ENCODE peak calls at places on chromosomes 13 and 19, in four cellular contexts. M, U, D and I are unnamed samples.

GRCh38 chr19:8337728-8338127 is 5.3 kb downstream of the KANK3 start:
- DNase-seq in D (no peak), M (no peak), U (no peak), I (no peak)

GRCh38 chr13:34265016-34265692 is 447.2 kb downstream of the RFC3 start:
- DNase-seq in U (no peak), M (no peak), D (no peak), I (no peak)

GRCh38 chr13:80664930-80665329 is 324.0 kb upstream of the SPRY2 start:
- DNase-seq in U (no peak), D (no peak), M (no peak), I (no peak)

GRCh38 chr13:112651750-112652511 is 37.9 kb upstream of the ATP11A start:
- DNase-seq in D (no peak), M (no peak), U (no peak), I (no peak)

GRCh38 chr13:34364633-34365032 is 546.7 kb downstream of the RFC3 start:
- DNase-seq in D (peak), U (no peak), M (peak), I (no peak)

GRCh38 chr13:26813626-26814348 is 53.2 kb upstream of the GPR12 start:
- DNase-seq in M (no peak), U (no peak), D (no peak), I (peak)

GRCh38 chr13:34698953-34699352 is 243.1 kb upstream of the NBEA start:
- DNase-seq in U (no peak), M (no peak), D (peak), I (no peak)

GRCh38 chr19:7410946-7411345 is 62.2 kb downstream of the ARHGEF18 start:
- DNase-seq in U (no peak), D (no peak), M (no peak), I (no peak)

GRCh38 chr19:21568816-21569496 is 63.6 kb downstream of the ZNF429 start:
- DNase-seq in U (no peak), D (peak), M (peak), I (peak)

GRCh38 chr13:51950722-51951121 is 60.5 kb downstream of the ATP7B start:
- DNase-seq in U (no peak), M (no peak), D (no peak), I (no peak)

GRCh38 chr19:30690935-30691505 is 318.8 kb downstream of the ZNF536 start:
- DNase-seq in D (no peak), M (no peak), U (no peak), I (no peak)

GRCh38 chr19:919157-920050 is 2.3 kb downstream of the KISS1R start:
- DNase-seq in U (no peak), M (no peak), D (no peak), I (no peak)

GRCh38 chr13:37446503-37446902 is 152.1 kb downstream of the POSTN start:
- DNase-seq in M (peak), D (peak), U (peak), I (no peak)

GRCh38 chr13:26377038-26377437 is 123.1 kb downstream of the CDK8 start:
- DNase-seq in D (peak), M (peak), U (no peak), I (no peak)

GRCh38 chr13:107339209-107339608 is 771.3 kb upstream of the ARGLU1 start:
- DNase-seq in M (no peak), U (peak), D (no peak), I (no peak)

GRCh38 chr13:26587251-26587650 is 29.8 kb downstream of the WASF3 start:
- DNase-seq in M (no peak), U (no peak), D (no peak), I (no peak)

GRCh38 chr19:37537391-37537947 is 30.7 kb downstream of the ZNF793 start:
- DNase-seq in M (no peak), U (no peak), D (no peak), I (no peak)

GRCh38 chr13:20359335-20359734 is 127.2 kb upstream of the GJB6 start:
- DNase-seq in D (peak), U (peak), M (peak), I (no peak)

GRCh38 chr13:113876341-113877148 is 12.7 kb upstream of the GAS6 start:
- DNase-seq in D (no peak), U (no peak), M (no peak), I (no peak)

GRCh38 chr13:76516013-76516412 is 370.2 kb downstream of the KCTD12 start:
- DNase-seq in D (peak), U (no peak), M (peak), I (no peak)

GRCh38 chr13:100789968-100790367 is 115.4 kb upstream of the TMTC4 start:
- DNase-seq in M (no peak), D (no peak), U (no peak), I (no peak)

GRCh38 chr19:30431591-30431990 is 59.4 kb downstream of the ZNF536 start:
- DNase-seq in M (no peak), U (no peak), D (no peak), I (no peak)

GRCh38 chr13:83333614-83334388 is 548.5 kb downstream of the SLITRK1 start:
- DNase-seq in D (peak), M (no peak), U (no peak), I (no peak)

GRCh38 chr19:10305139-10305806 is 4.3 kb downstream of the ZGLP1 start:
- DNase-seq in U (no peak), D (peak), M (peak), I (no peak)

GRCh38 chr19:13033819-13034611 is 38.7 kb downstream of the NFIX start:
- DNase-seq in D (peak), M (peak), U (peak), I (no peak)

GRCh38 chr13:41658057-41658642 is 200.8 kb downstream of the RGCC start:
- DNase-seq in U (no peak), M (no peak), D (peak), I (no peak)

GRCh38 chr19:39539165-39539518 is 819 bp downstream of the EID2 start:
- DNase-seq in M (peak), D (peak), U (peak), I (no peak)

GRCh38 chr19:34084396-34085145 is 87.7 kb upstream of the LSM14A start:
- DNase-seq in M (no peak), U (no peak), D (no peak), I (no peak)

GRCh38 chr13:83007226-83007625 is 875.0 kb downstream of the SLITRK1 start:
- DNase-seq in M (no peak), D (no peak), U (no peak), I (no peak)